ENCODE peak calls at places on chromosomes 6 and 20, in six cellular contexts. Y is AG08395, Z is EL, L is skeletal muscle cell, M is coronary artery, R is KG1. D is an unnamed sample.

GRCh38 chr6:89932245-89932802 is 38.1 kb downstream of the GJA10 start:
- DNase-seq in Z (no peak), R (no peak), Y (no peak), L (no peak), M (no peak), D (no peak)

GRCh38 chr6:168198302-168199180 is 119.5 kb upstream of the FRMD1 start:
- DNase-seq in Z (no peak), M (peak), R (no peak), L (no peak), Y (no peak), D (no peak)

GRCh38 chr6:113067612-113068262 is 720.6 kb downstream of the RFPL4B start:
- DNase-seq in Y (peak), R (no peak), M (no peak), L (no peak), Z (peak), D (peak)

GRCh38 chr6:56570434-56571359 is 72.0 kb downstream of the DST start:
- DNase-seq in Y (peak), R (peak), L (no peak), M (no peak), Z (peak), D (peak)

GRCh38 chr6:159720708-159721107 is 6.6 kb upstream of the WTAP start:
- DNase-seq in Y (no peak), R (no peak), M (no peak), Z (no peak), L (no peak), D (peak)

GRCh38 chr20:48385527-48385926 is 442.3 kb downstream of the PREX1 start:
- DNase-seq in L (no peak), Y (no peak), R (no peak), M (no peak), Z (no peak), D (no peak)

GRCh38 chr20:45355209-45355608 is 7.0 kb upstream of the SDC4 start:
- DNase-seq in L (no peak), R (no peak), M (no peak), Z (peak), Y (peak), D (no peak)

GRCh38 chr6:89371849-89372505 is 19.5 kb upstream of the UBE2J1 start:
- DNase-seq in R (peak), Y (peak), Z (peak), M (no peak), L (no peak), D (peak)

GRCh38 chr6:132818404-132819359 is 4.3 kb downstream of the RPS12 start:
- DNase-seq in R (no peak), Z (peak), L (no peak), M (no peak), Y (no peak), D (no peak)

GRCh38 chr6:157860505-157860991 is 37.5 kb downstream of the SNX9 start:
- DNase-seq in Y (no peak), L (no peak), M (no peak), Z (no peak), R (no peak), D (no peak)

GRCh38 chr20:7003598-7003997 is 236.1 kb downstream of the BMP2 start:
- DNase-seq in Y (no peak), R (no peak), Z (no peak), L (no peak), M (no peak), D (no peak)

GRCh38 chr6:135531954-135532490 is 34.5 kb upstream of the AHI1 start:
- DNase-seq in L (no peak), Z (no peak), M (no peak), Y (no peak), R (no peak), D (no peak)

GRCh38 chr6:33578164-33578563 is 1.9 kb downstream of the BAK1 start:
- DNase-seq in Y (no peak), Z (no peak), M (no peak), L (no peak), R (no peak), D (no peak)

GRCh38 chr6:56232446-56232845 is 14.9 kb downstream of the COL21A1 start:
- DNase-seq in Y (no peak), L (no peak), Z (no peak), M (no peak), R (no peak), D (no peak)

GRCh38 chr20:10960416-10960815 is 286.6 kb upstream of the JAG1 start:
- DNase-seq in R (no peak), Z (no peak), L (no peak), Y (no peak), M (no peak), D (no peak)

GRCh38 chr6:13635948-13636658 is 21.0 kb downstream of the NOL7 start:
- DNase-seq in Y (no peak), L (no peak), R (no peak), Z (no peak), M (no peak), D (no peak)

GRCh38 chr6:38155144-38155543 is 335.6 kb downstream of the ZFAND3 start:
- DNase-seq in R (no peak), M (no peak), L (no peak), Z (no peak), Y (no peak), D (no peak)

GRCh38 chr20:5845686-5846651 is 95.8 kb downstream of the SHLD1 start:
- DNase-seq in R (no peak), L (no peak), M (no peak), Z (no peak), Y (peak), D (peak)

GRCh38 chr20:64102647-64103354 is 4.6 kb downstream of the NPBWR2 start:
- DNase-seq in M (no peak), R (no peak), Y (no peak), Z (no peak), L (no peak), D (no peak)

GRCh38 chr6:70547313-70547712 is 19.4 kb upstream of the SDHAF4 start:
- DNase-seq in Y (peak), M (no peak), Z (peak), L (no peak), R (no peak), D (peak)

GRCh38 chr6:129567374-129567773 is 142.6 kb downstream of the ARHGAP18 start:
- DNase-seq in Y (peak), L (no peak), M (no peak), Z (peak), R (no peak), D (no peak)

GRCh38 chr20:19947611-19948264 is 69.4 kb upstream of the NAA20 start:
- DNase-seq in Z (peak), Y (peak), M (no peak), R (no peak), L (peak), D (peak)

GRCh38 chr6:132132420-132132819 is 181.2 kb upstream of the CCN2 start:
- DNase-seq in Z (peak), L (peak), R (no peak), Y (no peak), M (no peak), D (peak)

GRCh38 chr20:60535211-60535610 is 577.0 kb downstream of the CDH26 start:
- DNase-seq in L (no peak), M (no peak), Y (no peak), R (no peak), Z (no peak), D (no peak)

GRCh38 chr20:37866051-37866450 is 36.9 kb upstream of the VSTM2L start:
- DNase-seq in Y (no peak), R (no peak), Z (no peak), L (no peak), M (no peak), D (no peak)